ENCODE peak calls at places on chromosomes 4 and X, in five cellular contexts. C, P, J, M and A are unnamed samples.
A peak's percentile ranks its signal among the peaks of the same experiment; 100 is the strongest.

GRCh38 chr4:8103421-8103820 is 55.2 kb downstream of the ABLIM2 start:
- DNase-seq in C (no peak), P (no peak), M (no peak), J (no peak), A (no peak)

GRCh38 chr4:183408791-183409190 is 35.6 kb upstream of the CDKN2AIP start:
- DNase-seq in P (no peak), C (no peak), J (no peak), M (peak; percentile 61), A (no peak)

GRCh38 chr4:176538217-176538925 is 218.6 kb downstream of the SPCS3 start:
- DNase-seq in J (peak; percentile 90), P (peak; percentile 73), C (peak; percentile 90), M (no peak), A (peak; percentile 67)

GRCh38 chrX:2299871-2300270 is 200.9 kb downstream of the DHRSX start:
- DNase-seq in P (no peak), J (no peak), M (no peak), C (no peak), A (no peak)

GRCh38 chrX:15983034-15983433 is 128.4 kb upstream of the AP1S2 start:
- DNase-seq in J (no peak), C (no peak), P (no peak), M (no peak), A (no peak)

GRCh38 chrX:19833034-19833677 is 54.2 kb downstream of the SH3KBP1 start:
- DNase-seq in P (no peak), J (no peak), C (no peak), M (no peak), A (no peak)

GRCh38 chrX:143633530-143634372 is 2.1 kb downstream of the SLITRK4 start:
- DNase-seq in C (peak; percentile 29), P (no peak), M (no peak), J (no peak), A (no peak)

GRCh38 chrX:106278951-106279350 is 110.8 kb downstream of the PWWP3B start:
- DNase-seq in C (no peak), M (no peak), J (peak; percentile 0), P (no peak), A (no peak)

GRCh38 chr4:173524218-173525117 is 5.6 kb downstream of the HAND2 start:
- DNase-seq in M (no peak), P (no peak), C (peak; percentile 71), J (no peak), A (peak; percentile 34)

GRCh38 chrX:153181822-153182221 is 2.7 kb downstream of the MAGEA1 start:
- DNase-seq in M (no peak), J (no peak), C (no peak), P (no peak), A (no peak)

GRCh38 chrX:120727911-120728310 is 98.1 kb upstream of the C1GALT1C1 start:
- DNase-seq in J (no peak), M (no peak), P (no peak), C (no peak), A (peak; percentile 58)